ENCODE peak calls at places on chromosomes 3 and 15, in seven cellular contexts. A is body of pancreas; D is CD8-positive, alpha-beta memory T cell; Q is neural progenitor cell; C is HepG2; E is left lung; Z is colonic mucosa. R is an unnamed sample.

GRCh38 chr3:122609798-122610559 is 32.5 kb downstream of the PARP15 start:
- DNase-seq in D (peak; percentile 5), E (no peak), Q (no peak), A (no peak), Z (no peak), C (no peak), R (no peak)

GRCh38 chr3:5181479-5182141 is 5.9 kb upstream of the EDEM1 start:
- DNase-seq in Q (no peak), C (no peak), D (no peak), A (no peak), E (no peak), Z (no peak), R (no peak)

GRCh38 chr15:73364070-73364469 is 4.7 kb downstream of the HCN4 start:
- DNase-seq in A (no peak), E (no peak), C (no peak), D (no peak), Q (no peak), Z (no peak), R (no peak)

GRCh38 chr15:98671060-98672008 is 23.0 kb downstream of the IGF1R start:
- DNase-seq in Z (no peak), E (no peak), C (peak; percentile 95), A (no peak), Q (peak; percentile 52), D (no peak), R (peak; percentile 71)

GRCh38 chr15:101502572-101503295 is 13.2 kb upstream of the PCSK6 start:
- DNase-seq in A (no peak), C (no peak), D (no peak), E (no peak), Z (no peak), Q (peak; percentile 57), R (peak; percentile 27)

GRCh38 chr3:64559658-64560057 is 128.1 kb downstream of the ADAMTS9 start:
- DNase-seq in C (no peak), Z (no peak), A (no peak), Q (no peak), E (no peak), D (no peak), R (no peak)

GRCh38 chr15:47427463-47427862 is 289.8 kb upstream of the SEMA6D start:
- DNase-seq in D (no peak), Z (no peak), C (peak; percentile 70), E (no peak), A (no peak), Q (no peak), R (no peak)

GRCh38 chr15:54083501-54083900 is 105.3 kb downstream of the UNC13C start:
- DNase-seq in D (no peak), Z (no peak), A (no peak), C (no peak), Q (no peak), E (no peak), R (no peak)

GRCh38 chr3:106522397-106522796 is 653.6 kb upstream of the CBLB start:
- DNase-seq in Q (no peak), Z (no peak), C (no peak), E (no peak), D (no peak), A (peak; percentile 21), R (no peak)

GRCh38 chr3:184186184-184186901 is at the start of gene ABCF3:
- DNase-seq in Z (peak; percentile 63), A (no peak), E (no peak), C (no peak), D (no peak), Q (no peak), R (peak; percentile 53)

GRCh38 chr3:125349556-125350165 is 25.5 kb downstream of the ZNF148 start:
- DNase-seq in D (no peak), E (no peak), Z (no peak), C (no peak), A (no peak), Q (no peak), R (no peak)

GRCh38 chr3:52890735-52891134 is 6.6 kb downstream of the STIMATE start:
- DNase-seq in C (no peak), D (no peak), E (no peak), Z (no peak), A (no peak), Q (no peak), R (peak; percentile 3)

GRCh38 chr3:23248594-23249131 is 45.5 kb downstream of the UBE2E2 start:
- DNase-seq in E (no peak), Q (no peak), C (no peak), Z (no peak), A (no peak), D (no peak), R (no peak)

GRCh38 chr3:133540896-133541674 is 32.4 kb upstream of the CDV3 start:
- DNase-seq in D (no peak), Q (no peak), A (no peak), Z (peak; percentile 66), E (no peak), C (peak; percentile 73), R (no peak)

GRCh38 chr3:107242579-107242978 is 134.7 kb upstream of the CCDC54 start:
- DNase-seq in Z (no peak), C (no peak), D (no peak), A (no peak), Q (no peak), E (no peak), R (no peak)

GRCh38 chr15:25508369-25509002 is 69.7 kb upstream of the UBE3A start:
- DNase-seq in A (no peak), Z (no peak), C (peak; percentile 7), E (no peak), D (no peak), Q (peak; percentile 68), R (peak; percentile 69)

GRCh38 chr3:156382458-156383346 is 172.2 kb downstream of the SSR3 start:
- DNase-seq in A (peak; percentile 20), Z (peak; percentile 27), C (peak; percentile 24), E (no peak), Q (peak; percentile 24), D (no peak), R (no peak)

GRCh38 chr3:62446337-62446940 is 73.1 kb upstream of the FEZF2 start:
- DNase-seq in Z (no peak), D (no peak), A (no peak), Q (no peak), E (no peak), C (no peak), R (no peak)

GRCh38 chr3:49536875-49537533 is 17.3 kb upstream of the BSN start:
- DNase-seq in D (no peak), E (no peak), C (no peak), Z (no peak), A (no peak), Q (no peak), R (no peak)

GRCh38 chr15:64102497-64102896 is 6.7 kb downstream of the SNX1 start:
- DNase-seq in A (no peak), Q (no peak), C (no peak), D (no peak), E (no peak), Z (no peak), R (no peak)

DNA sequence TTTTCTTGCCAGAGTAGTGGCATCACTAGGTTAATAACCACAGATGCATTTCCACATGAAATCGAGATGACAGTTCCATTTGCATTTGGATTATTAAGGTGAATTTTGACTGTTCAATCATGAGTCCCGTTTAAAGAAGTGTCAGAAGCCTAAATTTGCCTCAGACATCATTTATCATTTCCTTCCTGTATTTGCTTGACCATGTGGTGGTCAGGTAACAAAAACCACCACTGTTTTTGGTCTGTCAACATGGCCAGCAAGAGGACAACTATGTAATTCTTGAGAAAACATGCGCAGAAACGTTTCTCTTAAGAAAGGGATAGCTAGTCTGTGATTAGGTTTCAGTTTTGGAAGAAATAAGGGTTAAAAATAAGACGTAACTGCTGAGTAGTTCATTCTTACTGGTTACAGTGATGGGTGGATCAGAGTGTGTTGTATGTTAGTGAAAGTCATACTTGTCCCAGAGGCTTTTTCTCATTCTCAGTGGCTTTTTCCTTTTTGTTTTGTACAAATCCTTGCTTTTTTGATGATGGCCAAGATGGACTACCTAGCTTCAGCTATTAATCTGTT is 204.5 kb downstream of the AKAP13 start:
- DNase-seq in A (no peak), Q (no peak), C (no peak), E (no peak), Z (no peak), D (no peak), R (no peak)
- H3K36me3 ChIP-seq in A (no peaks in the 10 kb centered on the region), Q (no peaks in the 10 kb centered on the region), C (peaks cover 13% of the 10 kb centered on the region), E (no peaks in the 10 kb centered on the region), Z (no peaks in the 10 kb centered on the region), D (peaks cover 6% of the 10 kb centered on the region), R (peaks cover 2% of the 10 kb centered on the region)

GRCh38 chr3:190811775-190812480 is 50.6 kb downstream of the GMNC start:
- DNase-seq in C (peak; percentile 54), E (no peak), D (no peak), Q (peak; percentile 81), Z (no peak), A (peak; percentile 42), R (peak; percentile 2)
- H3K4me3 ChIP-seq in C (peak overlapping the region; percentile 20), E (no peak overlapping the region), D (no peak overlapping the region), Q (no peak overlapping the region), Z (no peak overlapping the region), A (no peak overlapping the region), R (no peak overlapping the region)

GRCh38 chr3:97959863-97960262 is 12.4 kb downstream of the RIOX2 start:
- DNase-seq in Z (no peak), C (no peak), Q (no peak), D (no peak), A (no peak), E (no peak), R (no peak)

GRCh38 chr3:97956051-97956450 is 16.2 kb downstream of the RIOX2 start:
- DNase-seq in A (no peak), C (no peak), D (no peak), Q (no peak), Z (no peak), E (no peak), R (no peak)

GRCh38 chr3:97958796-97959195 is 13.4 kb downstream of the RIOX2 start:
- DNase-seq in Z (no peak), A (no peak), C (no peak), E (no peak), D (no peak), Q (no peak), R (no peak)

GRCh38 chr3:97958396-97958795 is 13.8 kb downstream of the RIOX2 start:
- DNase-seq in Z (no peak), A (no peak), D (no peak), C (no peak), E (no peak), Q (no peak), R (no peak)

DNA sequence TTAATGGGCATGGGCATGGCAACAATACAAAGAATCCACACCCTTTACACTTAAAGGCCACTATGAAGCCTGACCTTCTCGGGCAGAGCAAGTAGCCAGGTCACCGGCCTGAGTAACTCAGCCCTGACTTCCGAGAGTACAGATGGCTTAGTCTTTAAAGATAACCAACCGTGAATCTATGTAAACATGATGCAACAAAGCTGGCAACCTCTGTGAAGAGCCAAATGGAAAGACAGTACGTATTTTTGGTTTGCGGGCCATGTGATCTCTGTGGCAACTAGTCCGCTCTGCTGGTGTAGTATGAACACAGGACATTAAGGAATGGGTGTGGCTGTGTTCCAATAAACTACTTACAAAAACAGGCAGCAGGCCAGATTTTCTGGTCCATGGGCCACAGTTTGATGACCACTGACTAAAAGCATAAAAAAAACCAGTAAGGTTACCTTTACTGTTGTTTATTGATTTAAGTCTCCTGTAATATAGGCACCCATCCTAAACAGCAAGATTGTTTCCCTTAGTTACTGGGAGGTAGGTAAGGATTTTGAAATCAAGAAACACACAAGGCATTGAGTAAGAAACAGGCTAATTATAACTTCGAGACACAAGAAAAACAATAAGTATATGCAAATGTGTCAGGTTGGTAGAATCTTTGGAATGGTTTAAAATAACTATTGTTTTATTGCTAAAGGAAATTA is 14.5 kb downstream of the RIOX2 start:
- DNase-seq in D (no peak), C (no peak), Z (peak; percentile 25), E (no peak), Q (no peak), A (no peak), R (no peak)
- H3K36me3 ChIP-seq in D (peaks cover 27% of the 10 kb centered on the region), C (peaks cover 22% of the 10 kb centered on the region), Z (no peaks in the 10 kb centered on the region), E (peaks cover 4% of the 10 kb centered on the region), Q (no peaks in the 10 kb centered on the region), A (no peaks in the 10 kb centered on the region), R (peaks cover 2% of the 10 kb centered on the region)

GRCh38 chr3:50950591-50950990 is 275.9 kb downstream of the DOCK3 start:
- DNase-seq in A (no peak), D (no peak), Q (no peak), C (no peak), E (no peak), Z (no peak), R (no peak)
- H3K4me3 ChIP-seq in A (no peak overlapping the region), D (peak overlapping the region; percentile 3), Q (no peak overlapping the region), C (no peak overlapping the region), E (no peak overlapping the region), Z (no peak overlapping the region), R (no peak overlapping the region)

R was measured in H7.